ENCODE peak calls at places on chromosomes 2 and 18, in nine cellular contexts. One of them, this sample, is unnamed.

GRCh38 chr2:96147593-96148201 is 2.5 kb upstream of the DUSP2 start:
- DNase-seq in SJSA1: no peak
- DNase-seq in endothelial cell: no peak
- DNase-seq in T-cell: no peak
- DNase-seq in tibial artery: no peak
- DNase-seq in head of caudate nucleus: no peak
- DNase-seq in stimulated activated CD8-positive, alpha-beta memory T cell treated with anti-CD3 and anti-CD28 coated beads, Interleukin-7, amount 100 ng/mL, for 1 hour: no peak
- DNase-seq in HT1080: no peak
- DNase-seq in heart left ventricle: no peak
- DNase-seq in this sample: no peak

GRCh38 chr2:1451451-1451850 is 38.2 kb downstream of the TPO start:
- DNase-seq in SJSA1: no peak
- DNase-seq in endothelial cell: no peak
- DNase-seq in T-cell: no peak
- DNase-seq in tibial artery: no peak
- DNase-seq in head of caudate nucleus: no peak
- DNase-seq in stimulated activated CD8-positive, alpha-beta memory T cell treated with anti-CD3 and anti-CD28 coated beads, Interleukin-7, amount 100 ng/mL, for 1 hour: no peak
- DNase-seq in HT1080: no peak
- DNase-seq in heart left ventricle: no peak
- DNase-seq in this sample: no peak

GRCh38 chr2:46262248-46262938 is 34.8 kb upstream of the EPAS1 start:
- DNase-seq in SJSA1: no peak
- DNase-seq in endothelial cell: no peak
- DNase-seq in T-cell: no peak
- DNase-seq in tibial artery: no peak
- DNase-seq in head of caudate nucleus: no peak
- DNase-seq in stimulated activated CD8-positive, alpha-beta memory T cell treated with anti-CD3 and anti-CD28 coated beads, Interleukin-7, amount 100 ng/mL, for 1 hour: no peak
- DNase-seq in HT1080: no peak
- DNase-seq in heart left ventricle: no peak
- DNase-seq in this sample: no peak

GRCh38 chr2:47501374-47502200 is 98.6 kb downstream of the MSH2 start:
- DNase-seq in SJSA1: peak
- DNase-seq in endothelial cell: no peak
- DNase-seq in T-cell: no peak
- DNase-seq in tibial artery: no peak
- DNase-seq in head of caudate nucleus: no peak
- DNase-seq in stimulated activated CD8-positive, alpha-beta memory T cell treated with anti-CD3 and anti-CD28 coated beads, Interleukin-7, amount 100 ng/mL, for 1 hour: no peak
- DNase-seq in HT1080: peak
- DNase-seq in heart left ventricle: no peak
- DNase-seq in this sample: no peak

GRCh38 chr2:179454443-179455218 is 190.0 kb upstream of the SESTD1 start:
- DNase-seq in SJSA1: peak
- DNase-seq in endothelial cell: no peak
- DNase-seq in T-cell: no peak
- DNase-seq in tibial artery: no peak
- DNase-seq in head of caudate nucleus: no peak
- DNase-seq in stimulated activated CD8-positive, alpha-beta memory T cell treated with anti-CD3 and anti-CD28 coated beads, Interleukin-7, amount 100 ng/mL, for 1 hour: no peak
- DNase-seq in HT1080: peak
- DNase-seq in heart left ventricle: no peak
- DNase-seq in this sample: no peak

GRCh38 chr2:217797170-217797569 is 205.6 kb downstream of the TNS1 start:
- DNase-seq in SJSA1: no peak
- DNase-seq in endothelial cell: no peak
- DNase-seq in T-cell: no peak
- DNase-seq in tibial artery: peak
- DNase-seq in head of caudate nucleus: no peak
- DNase-seq in stimulated activated CD8-positive, alpha-beta memory T cell treated with anti-CD3 and anti-CD28 coated beads, Interleukin-7, amount 100 ng/mL, for 1 hour: no peak
- DNase-seq in HT1080: no peak
- DNase-seq in heart left ventricle: peak
- DNase-seq in this sample: no peak

GRCh38 chr2:145755019-145755837 is 1235.3 kb upstream of the ZEB2 start:
- DNase-seq in SJSA1: no peak
- DNase-seq in endothelial cell: no peak
- DNase-seq in T-cell: no peak
- DNase-seq in tibial artery: no peak
- DNase-seq in head of caudate nucleus: no peak
- DNase-seq in stimulated activated CD8-positive, alpha-beta memory T cell treated with anti-CD3 and anti-CD28 coated beads, Interleukin-7, amount 100 ng/mL, for 1 hour: no peak
- DNase-seq in HT1080: no peak
- DNase-seq in heart left ventricle: no peak
- DNase-seq in this sample: peak

GRCh38 chr2:16816522-16816921 is 150.9 kb upstream of the CYRIA start:
- DNase-seq in SJSA1: no peak
- DNase-seq in endothelial cell: no peak
- DNase-seq in T-cell: no peak
- DNase-seq in tibial artery: no peak
- DNase-seq in head of caudate nucleus: no peak
- DNase-seq in stimulated activated CD8-positive, alpha-beta memory T cell treated with anti-CD3 and anti-CD28 coated beads, Interleukin-7, amount 100 ng/mL, for 1 hour: no peak
- DNase-seq in HT1080: no peak
- DNase-seq in heart left ventricle: no peak
- DNase-seq in this sample: no peak

GRCh38 chr18:63444567-63444966 is 22.3 kb upstream of the VPS4B start:
- DNase-seq in SJSA1: no peak
- DNase-seq in endothelial cell: no peak
- DNase-seq in T-cell: no peak
- DNase-seq in tibial artery: peak
- DNase-seq in head of caudate nucleus: no peak
- DNase-seq in stimulated activated CD8-positive, alpha-beta memory T cell treated with anti-CD3 and anti-CD28 coated beads, Interleukin-7, amount 100 ng/mL, for 1 hour: no peak
- DNase-seq in HT1080: peak
- DNase-seq in heart left ventricle: no peak
- DNase-seq in this sample: no peak

GRCh38 chr2:235414422-235414821 is 79.4 kb upstream of the AGAP1 start:
- DNase-seq in SJSA1: no peak
- DNase-seq in endothelial cell: no peak
- DNase-seq in T-cell: no peak
- DNase-seq in tibial artery: no peak
- DNase-seq in head of caudate nucleus: no peak
- DNase-seq in stimulated activated CD8-positive, alpha-beta memory T cell treated with anti-CD3 and anti-CD28 coated beads, Interleukin-7, amount 100 ng/mL, for 1 hour: no peak
- DNase-seq in HT1080: no peak
- DNase-seq in heart left ventricle: no peak
- DNase-seq in this sample: peak

GRCh38 chr2:85448840-85449588 is 30.5 kb downstream of the SH2D6 start:
- DNase-seq in SJSA1: no peak
- DNase-seq in endothelial cell: no peak
- DNase-seq in T-cell: no peak
- DNase-seq in tibial artery: no peak
- DNase-seq in head of caudate nucleus: no peak
- DNase-seq in stimulated activated CD8-positive, alpha-beta memory T cell treated with anti-CD3 and anti-CD28 coated beads, Interleukin-7, amount 100 ng/mL, for 1 hour: no peak
- DNase-seq in HT1080: no peak
- DNase-seq in heart left ventricle: no peak
- DNase-seq in this sample: no peak

GRCh38 chr18:3248670-3249359 is 1.2 kb downstream of the MYL12A start:
- DNase-seq in SJSA1: peak
- DNase-seq in endothelial cell: no peak
- DNase-seq in T-cell: peak
- DNase-seq in tibial artery: no peak
- DNase-seq in head of caudate nucleus: no peak
- DNase-seq in stimulated activated CD8-positive, alpha-beta memory T cell treated with anti-CD3 and anti-CD28 coated beads, Interleukin-7, amount 100 ng/mL, for 1 hour: no peak
- DNase-seq in HT1080: peak
- DNase-seq in heart left ventricle: no peak
- DNase-seq in this sample: peak

GRCh38 chr2:173058097-173058496 is 17.5 kb upstream of the MAP3K20 start:
- DNase-seq in SJSA1: no peak
- DNase-seq in endothelial cell: no peak
- DNase-seq in T-cell: no peak
- DNase-seq in tibial artery: peak
- DNase-seq in head of caudate nucleus: no peak
- DNase-seq in stimulated activated CD8-positive, alpha-beta memory T cell treated with anti-CD3 and anti-CD28 coated beads, Interleukin-7, amount 100 ng/mL, for 1 hour: no peak
- DNase-seq in HT1080: no peak
- DNase-seq in heart left ventricle: no peak
- DNase-seq in this sample: peak

GRCh38 chr18:8882632-8883408 is 177.5 kb downstream of the MTCL1 start:
- DNase-seq in SJSA1: peak
- DNase-seq in endothelial cell: no peak
- DNase-seq in T-cell: no peak
- DNase-seq in tibial artery: no peak
- DNase-seq in head of caudate nucleus: no peak
- DNase-seq in stimulated activated CD8-positive, alpha-beta memory T cell treated with anti-CD3 and anti-CD28 coated beads, Interleukin-7, amount 100 ng/mL, for 1 hour: no peak
- DNase-seq in HT1080: peak
- DNase-seq in heart left ventricle: no peak
- DNase-seq in this sample: no peak

GRCh38 chr2:187261705-187262104 is 186.3 kb downstream of the CALCRL start:
- DNase-seq in SJSA1: no peak
- DNase-seq in endothelial cell: no peak
- DNase-seq in T-cell: no peak
- DNase-seq in tibial artery: no peak
- DNase-seq in head of caudate nucleus: no peak
- DNase-seq in stimulated activated CD8-positive, alpha-beta memory T cell treated with anti-CD3 and anti-CD28 coated beads, Interleukin-7, amount 100 ng/mL, for 1 hour: no peak
- DNase-seq in HT1080: no peak
- DNase-seq in heart left ventricle: no peak
- DNase-seq in this sample: no peak

GRCh38 chr2:148201075-148202004 is 180.4 kb downstream of the MBD5 start:
- DNase-seq in SJSA1: peak
- DNase-seq in endothelial cell: peak
- DNase-seq in T-cell: peak
- DNase-seq in tibial artery: no peak
- DNase-seq in head of caudate nucleus: no peak
- DNase-seq in stimulated activated CD8-positive, alpha-beta memory T cell treated with anti-CD3 and anti-CD28 coated beads, Interleukin-7, amount 100 ng/mL, for 1 hour: no peak
- DNase-seq in HT1080: peak
- DNase-seq in heart left ventricle: peak
- DNase-seq in this sample: peak

GRCh38 chr2:105812180-105813044 is 67.7 kb downstream of the NCK2 start:
- DNase-seq in SJSA1: no peak
- DNase-seq in endothelial cell: no peak
- DNase-seq in T-cell: no peak
- DNase-seq in tibial artery: peak
- DNase-seq in head of caudate nucleus: peak
- DNase-seq in stimulated activated CD8-positive, alpha-beta memory T cell treated with anti-CD3 and anti-CD28 coated beads, Interleukin-7, amount 100 ng/mL, for 1 hour: no peak
- DNase-seq in HT1080: no peak
- DNase-seq in heart left ventricle: no peak
- DNase-seq in this sample: peak

GRCh38 chr2:227325824-227326195 is 759 bp downstream of the MFF start:
- DNase-seq in SJSA1: peak
- DNase-seq in endothelial cell: peak
- DNase-seq in T-cell: no peak
- DNase-seq in tibial artery: peak
- DNase-seq in head of caudate nucleus: peak
- DNase-seq in stimulated activated CD8-positive, alpha-beta memory T cell treated with anti-CD3 and anti-CD28 coated beads, Interleukin-7, amount 100 ng/mL, for 1 hour: no peak
- DNase-seq in HT1080: peak
- DNase-seq in heart left ventricle: peak
- DNase-seq in this sample: peak

GRCh38 chr2:96869281-96869823 is 528 bp downstream of the SEMA4C start:
- DNase-seq in SJSA1: peak
- DNase-seq in endothelial cell: peak
- DNase-seq in T-cell: no peak
- DNase-seq in tibial artery: peak
- DNase-seq in head of caudate nucleus: no peak
- DNase-seq in stimulated activated CD8-positive, alpha-beta memory T cell treated with anti-CD3 and anti-CD28 coated beads, Interleukin-7, amount 100 ng/mL, for 1 hour: no peak
- DNase-seq in HT1080: no peak
- DNase-seq in heart left ventricle: peak
- DNase-seq in this sample: peak

GRCh38 chr2:190023860-190024259 is 38.7 kb downstream of the MSTN start:
- DNase-seq in SJSA1: peak
- DNase-seq in endothelial cell: peak
- DNase-seq in T-cell: no peak
- DNase-seq in tibial artery: no peak
- DNase-seq in head of caudate nucleus: no peak
- DNase-seq in stimulated activated CD8-positive, alpha-beta memory T cell treated with anti-CD3 and anti-CD28 coated beads, Interleukin-7, amount 100 ng/mL, for 1 hour: no peak
- DNase-seq in HT1080: peak
- DNase-seq in heart left ventricle: no peak
- DNase-seq in this sample: no peak

GRCh38 chr2:178491612-178492011 is 11.4 kb downstream of the PLEKHA3 start:
- DNase-seq in SJSA1: no peak
- DNase-seq in endothelial cell: no peak
- DNase-seq in T-cell: no peak
- DNase-seq in tibial artery: no peak
- DNase-seq in head of caudate nucleus: no peak
- DNase-seq in stimulated activated CD8-positive, alpha-beta memory T cell treated with anti-CD3 and anti-CD28 coated beads, Interleukin-7, amount 100 ng/mL, for 1 hour: no peak
- DNase-seq in HT1080: no peak
- DNase-seq in heart left ventricle: no peak
- DNase-seq in this sample: no peak

GRCh38 chr2:18156002-18156401 is 277.5 kb downstream of the KCNS3 start:
- DNase-seq in SJSA1: no peak
- DNase-seq in endothelial cell: no peak
- DNase-seq in T-cell: no peak
- DNase-seq in tibial artery: no peak
- DNase-seq in head of caudate nucleus: no peak
- DNase-seq in stimulated activated CD8-positive, alpha-beta memory T cell treated with anti-CD3 and anti-CD28 coated beads, Interleukin-7, amount 100 ng/mL, for 1 hour: no peak
- DNase-seq in HT1080: no peak
- DNase-seq in heart left ventricle: no peak
- DNase-seq in this sample: no peak

GRCh38 chr2:189698020-189698887 is 23.8 kb downstream of the ANKAR start:
- DNase-seq in SJSA1: peak
- DNase-seq in endothelial cell: no peak
- DNase-seq in T-cell: peak
- DNase-seq in tibial artery: peak
- DNase-seq in head of caudate nucleus: no peak
- DNase-seq in stimulated activated CD8-positive, alpha-beta memory T cell treated with anti-CD3 and anti-CD28 coated beads, Interleukin-7, amount 100 ng/mL, for 1 hour: no peak
- DNase-seq in HT1080: no peak
- DNase-seq in heart left ventricle: no peak
- DNase-seq in this sample: peak

GRCh38 chr2:54114936-54115283 is 505 bp upstream of the ACYP2 start:
- DNase-seq in SJSA1: peak
- DNase-seq in endothelial cell: no peak
- DNase-seq in T-cell: no peak
- DNase-seq in tibial artery: no peak
- DNase-seq in head of caudate nucleus: no peak
- DNase-seq in stimulated activated CD8-positive, alpha-beta memory T cell treated with anti-CD3 and anti-CD28 coated beads, Interleukin-7, amount 100 ng/mL, for 1 hour: no peak
- DNase-seq in HT1080: no peak
- DNase-seq in heart left ventricle: no peak
- DNase-seq in this sample: no peak

GRCh38 chr2:48205137-48205798 is 299.0 kb upstream of the FBXO11 start:
- DNase-seq in SJSA1: no peak
- DNase-seq in endothelial cell: no peak
- DNase-seq in T-cell: no peak
- DNase-seq in tibial artery: no peak
- DNase-seq in head of caudate nucleus: peak
- DNase-seq in stimulated activated CD8-positive, alpha-beta memory T cell treated with anti-CD3 and anti-CD28 coated beads, Interleukin-7, amount 100 ng/mL, for 1 hour: no peak
- DNase-seq in HT1080: no peak
- DNase-seq in heart left ventricle: no peak
- DNase-seq in this sample: no peak

GRCh38 chr2:8737571-8738175 is 55.8 kb downstream of the ID2 start:
- DNase-seq in SJSA1: no peak
- DNase-seq in endothelial cell: no peak
- DNase-seq in T-cell: no peak
- DNase-seq in tibial artery: no peak
- DNase-seq in head of caudate nucleus: no peak
- DNase-seq in stimulated activated CD8-positive, alpha-beta memory T cell treated with anti-CD3 and anti-CD28 coated beads, Interleukin-7, amount 100 ng/mL, for 1 hour: no peak
- DNase-seq in HT1080: no peak
- DNase-seq in heart left ventricle: no peak
- DNase-seq in this sample: no peak

GRCh38 chr18:65409266-65409665 is 341.5 kb upstream of the CDH7 start:
- DNase-seq in SJSA1: no peak
- DNase-seq in endothelial cell: no peak
- DNase-seq in T-cell: no peak
- DNase-seq in tibial artery: no peak
- DNase-seq in head of caudate nucleus: no peak
- DNase-seq in stimulated activated CD8-positive, alpha-beta memory T cell treated with anti-CD3 and anti-CD28 coated beads, Interleukin-7, amount 100 ng/mL, for 1 hour: no peak
- DNase-seq in HT1080: no peak
- DNase-seq in heart left ventricle: no peak
- DNase-seq in this sample: peak

GRCh38 chr2:225207026-225207425 is 164.8 kb upstream of the DOCK10 start:
- DNase-seq in SJSA1: no peak
- DNase-seq in endothelial cell: no peak
- DNase-seq in T-cell: no peak
- DNase-seq in tibial artery: no peak
- DNase-seq in head of caudate nucleus: no peak
- DNase-seq in stimulated activated CD8-positive, alpha-beta memory T cell treated with anti-CD3 and anti-CD28 coated beads, Interleukin-7, amount 100 ng/mL, for 1 hour: no peak
- DNase-seq in HT1080: no peak
- DNase-seq in heart left ventricle: no peak
- DNase-seq in this sample: no peak

GRCh38 chr2:166375205-166375735 is 474 bp downstream of the SCN9A start:
- DNase-seq in SJSA1: no peak
- DNase-seq in endothelial cell: no peak
- DNase-seq in T-cell: no peak
- DNase-seq in tibial artery: no peak
- DNase-seq in head of caudate nucleus: no peak
- DNase-seq in stimulated activated CD8-positive, alpha-beta memory T cell treated with anti-CD3 and anti-CD28 coated beads, Interleukin-7, amount 100 ng/mL, for 1 hour: no peak
- DNase-seq in HT1080: peak
- DNase-seq in heart left ventricle: no peak
- DNase-seq in this sample: no peak

GRCh38 chr18:28584726-28585125 is 407.8 kb upstream of the CDH2 start:
- DNase-seq in SJSA1: peak
- DNase-seq in endothelial cell: no peak
- DNase-seq in T-cell: no peak
- DNase-seq in tibial artery: no peak
- DNase-seq in head of caudate nucleus: no peak
- DNase-seq in stimulated activated CD8-positive, alpha-beta memory T cell treated with anti-CD3 and anti-CD28 coated beads, Interleukin-7, amount 100 ng/mL, for 1 hour: no peak
- DNase-seq in HT1080: peak
- DNase-seq in heart left ventricle: no peak
- DNase-seq in this sample: no peak

GRCh38 chr2:205654878-205655601 is 27.3 kb upstream of the NRP2 start:
- DNase-seq in SJSA1: peak
- DNase-seq in endothelial cell: no peak
- DNase-seq in T-cell: no peak
- DNase-seq in tibial artery: no peak
- DNase-seq in head of caudate nucleus: no peak
- DNase-seq in stimulated activated CD8-positive, alpha-beta memory T cell treated with anti-CD3 and anti-CD28 coated beads, Interleukin-7, amount 100 ng/mL, for 1 hour: no peak
- DNase-seq in HT1080: peak
- DNase-seq in heart left ventricle: no peak
- DNase-seq in this sample: no peak